ENCODE peak calls at places on chromosomes 2 and 18, in five cellular contexts. D is A549, J is HepG2, X is ovary, P is stomach. U is an unnamed sample.
A peak's percentile ranks its signal among the peaks of the same experiment; 100 is the strongest.

GRCh38 chr2:209636066-209636465 is 135.6 kb upstream of the UNC80 start:
- DNase-seq in X (no peak), J (no peak), P (no peak), D (no peak), U (no peak)

GRCh38 chr2:58137221-58137620 is 90.6 kb downstream of the VRK2 start:
- DNase-seq in X (no peak), J (no peak), D (no peak), P (no peak), U (no peak)

GRCh38 chr2:54042341-54042740 is 71.5 kb upstream of the PSME4 start:
- DNase-seq in J (no peak), X (no peak), D (no peak), P (no peak), U (no peak)

GRCh38 chr2:230885467-230886130 is 20.9 kb downstream of the ITM2C start:
- DNase-seq in J (no peak), X (no peak), D (no peak), P (no peak), U (no peak)

GRCh38 chr2:224405841-224406370 is 4.0 kb upstream of the FAM124B start:
- DNase-seq in J (no peak), X (no peak), P (no peak), D (no peak), U (no peak)

GRCh38 chr2:25386662-25387478 is 45.1 kb upstream of the DNMT3A start:
- DNase-seq in P (no peak), D (no peak), J (no peak), X (no peak), U (no peak)

GRCh38 chr2:108459441-108459840 is 10.4 kb downstream of the GCC2 start:
- DNase-seq in D (no peak), J (no peak), X (no peak), P (no peak), U (no peak)

GRCh38 chr18:30454920-30455319 is 587.6 kb downstream of the DSC3 start:
- DNase-seq in J (no peak), P (no peak), D (no peak), X (no peak), U (no peak)

GRCh38 chr2:216312441-216312840 is 59.8 kb downstream of the MARCHF4 start:
- DNase-seq in J (no peak), D (no peak), X (no peak), P (no peak), U (no peak)

GRCh38 chr2:183063083-183063482 is 15.5 kb upstream of the DUSP19 start:
- DNase-seq in D (peak; percentile 31), X (no peak), P (no peak), J (no peak), U (no peak)

GRCh38 chr2:8550932-8551621 is 130.8 kb upstream of the ID2 start:
- DNase-seq in X (no peak), J (no peak), P (no peak), D (no peak), U (peak; percentile 32)

GRCh38 chr2:65453916-65454315 is 21.5 kb upstream of the SPRED2 start:
- DNase-seq in D (no peak), P (no peak), X (no peak), J (no peak), U (no peak)

GRCh38 chr2:20483496-20483895 is 36.6 kb downstream of the RHOB start:
- DNase-seq in X (peak; percentile 79), P (no peak), J (no peak), D (no peak), U (peak; percentile 91)

GRCh38 chr2:47808614-47809013 is 25.7 kb downstream of the MSH6 start:
- DNase-seq in X (no peak), J (no peak), D (no peak), P (no peak), U (no peak)

GRCh38 chr2:57180678-57181077 is 865.9 kb upstream of the VRK2 start:
- DNase-seq in X (no peak), D (no peak), J (no peak), P (no peak), U (no peak)

GRCh38 chr2:221649045-221649444 is 76.9 kb upstream of the EPHA4 start:
- DNase-seq in J (no peak), X (no peak), D (no peak), P (no peak), U (no peak)

GRCh38 chr2:127566576-127566975 is 31.1 kb downstream of the MYO7B start:
- DNase-seq in D (no peak), P (no peak), J (no peak), X (no peak), U (peak; percentile 35)

GRCh38 chr2:105242286-105242993 is 897 bp downstream of the GPR45 start:
- DNase-seq in J (no peak), D (no peak), X (no peak), P (no peak), U (no peak)

GRCh38 chr18:48335829-48336228 is 73.4 kb downstream of the ZBTB7C start:
- DNase-seq in D (no peak), J (no peak), P (no peak), X (no peak), U (no peak)

GRCh38 chr2:155382781-155383180 is 684.3 kb downstream of the KCNJ3 start:
- DNase-seq in J (no peak), X (no peak), P (no peak), D (no peak), U (no peak)

GRCh38 chr2:201151127-201152074 is 31.5 kb upstream of the CASP10 start:
- DNase-seq in J (peak; percentile 39), D (peak; percentile 77), X (no peak), P (no peak), U (no peak)

GRCh38 chr2:94982661-94983060 is 42.8 kb upstream of the MAL start:
- DNase-seq in X (no peak), D (no peak), J (no peak), P (no peak), U (no peak)
- TF ChIP-seq EP300 in X (no peak), D (no peak), J (no peak), P (no peak), U (no peak)

GRCh38 chr2:98729652-98730051 is 1.3 kb downstream of the MGAT4A start:
- DNase-seq in X (no peak), D (no peak), P (no peak), J (no peak), U (no peak)

GRCh38 chr2:98732430-98733051 is 1.6 kb upstream of the MGAT4A start:
- DNase-seq in D (no peak), P (no peak), J (no peak), X (no peak), U (no peak)

GRCh38 chr2:98730053-98730850 is 680 bp downstream of the MGAT4A start:
- DNase-seq in J (peak; percentile 59), D (no peak), X (peak; percentile 39), P (peak; percentile 65), U (peak; percentile 75)

GRCh38 chr2:98731709-98732349 is 897 bp upstream of the MGAT4A start:
- DNase-seq in X (no peak), D (no peak), J (peak; percentile 60), P (no peak), U (no peak)

DNA sequence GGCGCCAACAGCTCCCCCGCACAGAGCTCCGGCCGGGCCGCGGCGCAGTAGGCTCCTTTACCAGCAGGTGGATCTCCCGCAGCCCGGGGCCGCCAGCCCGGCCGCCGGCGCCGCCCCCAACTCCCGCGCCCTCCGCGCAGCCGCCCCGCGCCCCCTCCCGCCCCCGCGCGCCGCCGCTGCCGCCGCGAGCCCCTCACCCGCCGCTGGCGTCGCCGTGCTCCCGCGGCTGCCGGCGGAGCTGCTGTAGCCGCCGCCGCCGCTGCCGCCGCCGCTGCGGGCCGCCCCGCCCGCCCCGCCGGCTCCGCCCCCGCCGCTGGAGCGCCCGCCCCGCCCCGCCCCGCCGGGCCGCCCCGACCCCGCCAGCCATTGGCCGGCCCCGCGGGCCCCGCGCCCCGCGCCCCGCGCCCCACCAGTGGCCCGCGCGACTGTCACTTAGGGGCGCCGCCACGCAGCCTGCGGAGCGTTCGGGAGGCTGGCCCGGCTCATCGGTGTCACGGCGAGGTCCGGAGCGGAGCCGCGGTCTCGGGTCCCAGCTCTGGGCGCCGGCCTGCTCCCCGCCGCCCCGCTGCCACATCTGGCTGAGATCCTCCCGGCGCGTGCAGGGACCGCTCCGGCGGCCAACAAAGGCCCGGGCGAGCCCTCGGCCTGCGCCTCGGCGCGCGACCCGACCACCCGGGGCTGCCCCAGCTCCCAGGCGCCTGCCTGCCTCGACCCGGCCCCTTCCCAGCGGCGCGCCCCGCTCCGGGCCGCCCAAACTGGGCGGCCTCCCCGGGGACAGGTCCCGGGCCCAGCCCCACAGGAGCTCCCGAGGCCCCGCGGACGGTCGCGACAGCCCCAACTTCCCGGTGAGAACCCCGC is at the start of gene MGAT4A:
- DNase-seq in P (peak; percentile 82), D (peak; percentile 63), J (peak; percentile 69), X (peak; percentile 68), U (peak; percentile 90)
- TF ChIP-seq POLR2A in P (no peak), D (peak; percentile 50), J (peak; percentile 96), X (no peak), U (no peak)

DNA sequence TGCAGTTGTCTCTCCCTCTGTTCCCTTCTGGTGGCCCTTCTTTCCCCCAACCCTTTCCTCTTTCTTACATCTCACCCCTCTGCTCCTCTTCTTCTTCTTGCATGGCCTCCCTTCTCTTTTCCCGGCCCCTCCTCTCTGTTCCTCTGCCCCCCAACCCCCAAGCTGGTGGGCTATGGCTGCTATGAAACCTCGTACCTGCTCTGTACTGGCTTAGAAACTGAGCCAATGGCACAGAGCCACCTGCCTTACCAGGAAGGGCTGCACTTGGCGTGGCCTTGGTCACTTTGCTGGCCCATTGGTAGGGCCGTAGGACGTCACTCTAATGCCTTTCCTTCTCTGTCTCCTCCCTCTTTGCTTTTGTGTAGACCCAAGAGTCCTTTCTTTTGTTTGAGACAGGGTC is 78.9 kb downstream of the LRRFIP1 start:
- DNase-seq in D (no peak), X (peak; percentile 17), P (no peak), J (no peak), U (peak; percentile 59)
- H3K4me1 ChIP-seq in D (peaks cover 36% of the 10 kb centered on the region), X (peaks cover 33% of the 10 kb centered on the region), P (peaks cover 79% of the 10 kb centered on the region), J (peaks cover 27% of the 10 kb centered on the region), U (no peaks in the 10 kb centered on the region)

DNA sequence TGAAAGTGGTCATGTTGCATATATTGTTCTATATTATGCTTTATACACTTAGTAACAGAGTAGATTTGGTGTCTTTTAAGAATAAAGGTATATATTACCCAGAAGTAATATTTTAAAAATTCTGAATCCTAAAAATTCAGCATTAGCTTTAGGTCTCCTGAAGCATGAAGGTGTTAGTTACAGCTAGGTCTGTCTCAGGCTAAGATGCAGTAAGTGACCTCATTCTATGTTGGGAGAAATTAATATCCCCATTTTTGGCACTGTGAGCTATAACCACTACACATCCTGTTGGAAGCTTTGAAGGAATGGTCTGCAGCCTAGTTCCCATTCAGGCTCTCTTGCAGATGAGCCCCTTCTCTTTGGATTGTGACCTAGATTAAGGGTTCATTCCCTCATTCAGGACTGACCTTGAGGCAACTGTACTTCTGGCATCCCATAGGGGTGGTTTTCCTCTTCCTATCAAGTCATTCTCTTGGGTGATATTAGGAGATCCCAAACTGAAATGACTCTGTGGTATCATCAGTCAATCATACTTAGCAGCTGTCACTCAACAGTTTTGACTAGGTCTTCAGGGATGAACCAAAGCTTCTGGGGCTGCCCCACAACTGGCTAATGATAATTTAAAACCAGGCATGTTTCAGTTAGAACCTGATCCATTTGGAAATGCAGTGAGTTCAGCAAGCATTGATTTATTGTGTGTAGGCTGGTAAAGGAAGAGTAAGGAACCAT is 117.7 kb downstream of the GPD2 start:
- DNase-seq in J (no peak), X (no peak), D (no peak), P (no peak), U (no peak)
- TF ChIP-seq EP300 in J (no peak), X (no peak), D (no peak), P (no peak), U (no peak)

GRCh38 chr2:100416939-100417744 is at the start of gene CHST10:
- DNase-seq in D (peak; percentile 63), J (peak; percentile 42), P (peak; percentile 59), X (peak; percentile 54), U (peak; percentile 72)
- TF ChIP-seq POLR2A in D (peak; percentile 71), J (peak; percentile 68), P (no peak), X (peak; percentile 36), U (no peak)